ENCODE peak calls at places on chromosomes 12 and 14, in nine cellular contexts. J is CD4-positive, CD25-positive, alpha-beta regulatory T cell; C is posterior cingulate gyrus; Q is ACHN; E is stimulated activated CD8-positive, alpha-beta memory T cell treated with anti-CD3 and anti-CD28 coated beads, Interleukin-15, amount 100 ng/mL, for 4 hours; M is Right ventricle myocardium superior; B is astrocyte of the hippocampus; N is cardiac fibroblast; O is MM.1S. L is an unnamed sample.

GRCh38 chr12:105554223-105554678 is 223.8 kb downstream of the C12orf75 start:
- DNase-seq in J (no peak), C (no peak), Q (no peak), E (no peak), M (no peak), B (peak), N (no peak), O (no peak), L (no peak)

GRCh38 chr12:94717112-94717511 is 66.8 kb upstream of the TMCC3 start:
- DNase-seq in J (no peak), C (no peak), Q (no peak), E (no peak), M (no peak), B (peak), N (no peak), O (no peak), L (no peak)

GRCh38 chr14:65101631-65102440 is 481 bp downstream of the MAX start:
- DNase-seq in J (peak), C (no peak), Q (peak), E (peak), M (peak), B (no peak), N (no peak), O (no peak), L (peak)

GRCh38 chr12:88810806-88811205 is 230.5 kb upstream of the KITLG start:
- DNase-seq in J (no peak), C (no peak), Q (no peak), E (no peak), M (no peak), B (no peak), N (no peak), O (no peak), L (no peak)

GRCh38 chr14:72270341-72270740 is 338.1 kb downstream of the RGS6 start:
- DNase-seq in J (no peak), C (no peak), Q (no peak), E (no peak), M (no peak), B (peak), N (no peak), O (no peak), L (no peak)

GRCh38 chr12:6640497-6640896 is 4.7 kb upstream of the LPAR5 start:
- DNase-seq in J (no peak), C (no peak), Q (no peak), E (no peak), M (no peak), B (no peak), N (no peak), O (no peak), L (no peak)

GRCh38 chr14:100140452-100141132 is 18.9 kb downstream of the DEGS2 start:
- DNase-seq in J (no peak), C (no peak), Q (no peak), E (no peak), M (no peak), B (peak), N (no peak), O (no peak), L (no peak)

GRCh38 chr14:55780156-55780946 is 200.3 kb downstream of the KTN1 start:
- DNase-seq in J (no peak), C (no peak), Q (peak), E (no peak), M (no peak), B (peak), N (peak), O (no peak), L (no peak)

GRCh38 chr14:96938946-96939345 is 141.8 kb downstream of the VRK1 start:
- DNase-seq in J (no peak), C (no peak), Q (no peak), E (no peak), M (no peak), B (no peak), N (no peak), O (no peak), L (no peak)

GRCh38 chr12:132379996-132380395 is 50.6 kb upstream of the GALNT9 start:
- DNase-seq in J (no peak), C (peak), Q (no peak), E (no peak), M (no peak), B (no peak), N (no peak), O (no peak), L (no peak)

GRCh38 chr14:20934148-20934762 is 21.0 kb upstream of the RNASE2 start:
- DNase-seq in J (no peak), C (no peak), Q (no peak), E (no peak), M (peak), B (no peak), N (peak), O (peak), L (peak)

GRCh38 chr12:8890313-8891084 is 23.8 kb upstream of the PHC1 start:
- DNase-seq in J (peak), C (no peak), Q (peak), E (no peak), M (no peak), B (peak), N (peak), O (peak), L (peak)

GRCh38 chr14:94887591-94887990 is 117.7 kb upstream of the GSC start:
- DNase-seq in J (no peak), C (no peak), Q (no peak), E (no peak), M (no peak), B (no peak), N (no peak), O (no peak), L (no peak)